ENCODE peak calls at places on chromosomes 12 and 14, in nine cellular contexts. G, O, Y, V, A, I, J, S and E are unnamed samples.

GRCh38 chr12:52063081-52063985 is 6.4 kb upstream of the ATG101 start:
- DNase-seq in G (no peak), O (peak), Y (no peak), V (no peak), A (no peak), I (no peak), J (no peak), S (no peak), E (no peak)

GRCh38 chr14:97994020-97994531 is 1196.9 kb downstream of the VRK1 start:
- DNase-seq in G (no peak), O (no peak), Y (no peak), V (no peak), A (no peak), I (no peak), J (peak), S (no peak), E (no peak)

GRCh38 chr12:89051065-89051677 is 301.1 kb downstream of the DUSP6 start:
- DNase-seq in G (no peak), O (no peak), Y (peak), V (no peak), A (no peak), I (no peak), J (peak), S (peak), E (peak)

GRCh38 chr14:74018029-74018703 is 922 bp downstream of the ENTPD5 start:
- DNase-seq in G (no peak), O (no peak), Y (peak), V (no peak), A (no peak), I (no peak), J (no peak), S (no peak), E (no peak)

GRCh38 chr12:71157601-71158233 is at the start of gene TSPAN8:
- DNase-seq in G (no peak), O (no peak), Y (no peak), V (no peak), A (no peak), I (no peak), J (no peak), S (no peak), E (no peak)

GRCh38 chr14:102928412-102929348 is 6.2 kb downstream of the AMN start:
- DNase-seq in G (peak), O (peak), Y (no peak), V (peak), A (peak), I (no peak), J (peak), S (peak), E (no peak)

GRCh38 chr12:126430921-126431320 is 1365.7 kb downstream of the AACS start:
- DNase-seq in G (no peak), O (no peak), Y (no peak), V (no peak), A (no peak), I (no peak), J (no peak), S (no peak), E (no peak)

GRCh38 chr12:85155791-85156190 is 119.6 kb downstream of the LRRIQ1 start:
- DNase-seq in G (no peak), O (no peak), Y (peak), V (no peak), A (no peak), I (no peak), J (no peak), S (peak), E (no peak)

GRCh38 chr12:57476993-57477709 is 2.5 kb downstream of the ARHGAP9 start:
- DNase-seq in G (no peak), O (no peak), Y (no peak), V (no peak), A (no peak), I (no peak), J (peak), S (no peak), E (no peak)

GRCh38 chr12:12081836-12082497 is 11.2 kb downstream of the BCL2L14 start:
- DNase-seq in G (no peak), O (no peak), Y (peak), V (no peak), A (no peak), I (no peak), J (no peak), S (peak), E (peak)

GRCh38 chr14:38389666-38390065 is 133.8 kb upstream of the CLEC14A start:
- DNase-seq in G (no peak), O (no peak), Y (no peak), V (no peak), A (no peak), I (no peak), J (no peak), S (no peak), E (no peak)

GRCh38 chr12:11863478-11863906 is 207.2 kb upstream of the BCL2L14 start:
- DNase-seq in G (no peak), O (no peak), Y (no peak), V (no peak), A (no peak), I (no peak), J (no peak), S (no peak), E (no peak)

GRCh38 chr14:41285193-41285748 is 321.4 kb upstream of the LRFN5 start:
- DNase-seq in G (no peak), O (no peak), Y (peak), V (no peak), A (peak), I (no peak), J (no peak), S (peak), E (peak)

GRCh38 chr12:52224154-52224553 is 8.9 kb upstream of the KRT7 start:
- DNase-seq in G (no peak), O (no peak), Y (no peak), V (no peak), A (no peak), I (no peak), J (no peak), S (no peak), E (no peak)

GRCh38 chr14:24392327-24393098 is 6.3 kb upstream of the NYNRIN start:
- DNase-seq in G (no peak), O (no peak), Y (peak), V (no peak), A (no peak), I (no peak), J (no peak), S (no peak), E (no peak)

GRCh38 chr14:79278286-79278797 is 933.0 kb downstream of the DIO2 start:
- DNase-seq in G (no peak), O (peak), Y (no peak), V (no peak), A (no peak), I (no peak), J (no peak), S (no peak), E (no peak)

GRCh38 chr14:72651081-72651480 is 242.8 kb downstream of the DPF3 start:
- DNase-seq in G (no peak), O (no peak), Y (no peak), V (no peak), A (peak), I (no peak), J (no peak), S (no peak), E (no peak)

GRCh38 chr12:105317453-105317852 is 13.0 kb upstream of the C12orf75 start:
- DNase-seq in G (no peak), O (no peak), Y (no peak), V (no peak), A (no peak), I (no peak), J (no peak), S (no peak), E (no peak)

GRCh38 chr12:8819676-8819980 is 2.8 kb upstream of the A2ML1 start:
- DNase-seq in G (no peak), O (no peak), Y (no peak), V (no peak), A (no peak), I (no peak), J (no peak), S (no peak), E (no peak)

GRCh38 chr14:98578204-98578603 is 693.8 kb downstream of the BCL11B start:
- DNase-seq in G (no peak), O (no peak), Y (no peak), V (no peak), A (no peak), I (no peak), J (no peak), S (no peak), E (no peak)

GRCh38 chr12:106106892-106107291 is 31.9 kb downstream of the NUAK1 start:
- DNase-seq in G (no peak), O (no peak), Y (no peak), V (no peak), A (no peak), I (no peak), J (no peak), S (no peak), E (peak)

GRCh38 chr14:91138511-91139359 is 24.9 kb downstream of the DGLUCY start:
- DNase-seq in G (peak), O (no peak), Y (peak), V (no peak), A (no peak), I (no peak), J (peak), S (no peak), E (peak)

GRCh38 chr12:5204271-5204670 is 160.6 kb downstream of the KCNA5 start:
- DNase-seq in G (no peak), O (no peak), Y (no peak), V (no peak), A (no peak), I (no peak), J (no peak), S (peak), E (no peak)

GRCh38 chr14:89276424-89276975 is 140.5 kb downstream of the FOXN3 start:
- DNase-seq in G (peak), O (no peak), Y (no peak), V (peak), A (no peak), I (no peak), J (no peak), S (no peak), E (no peak)

GRCh38 chr12:26338574-26339572 is 143.5 kb downstream of the SSPN start:
- DNase-seq in G (no peak), O (no peak), Y (no peak), V (no peak), A (no peak), I (peak), J (no peak), S (no peak), E (no peak)

GRCh38 chr12:45192041-45192695 is 23.7 kb upstream of the ANO6 start:
- DNase-seq in G (no peak), O (no peak), Y (peak), V (no peak), A (no peak), I (no peak), J (no peak), S (no peak), E (peak)

GRCh38 chr12:68267892-68268396 is 14.5 kb upstream of the IL22 start:
- DNase-seq in G (no peak), O (no peak), Y (no peak), V (no peak), A (no peak), I (no peak), J (no peak), S (no peak), E (no peak)

GRCh38 chr12:4189721-4190120 is 83.8 kb upstream of the CCND2 start:
- DNase-seq in G (no peak), O (no peak), Y (no peak), V (no peak), A (no peak), I (no peak), J (no peak), S (no peak), E (no peak)

GRCh38 chr14:96016761-96017160 is 22.4 kb upstream of the C14orf132 start:
- DNase-seq in G (no peak), O (no peak), Y (peak), V (no peak), A (no peak), I (no peak), J (no peak), S (no peak), E (no peak)

GRCh38 chr12:30725739-30726138 is 29.0 kb downstream of the CAPRIN2 start:
- DNase-seq in G (no peak), O (no peak), Y (no peak), V (no peak), A (no peak), I (no peak), J (no peak), S (no peak), E (no peak)

GRCh38 chr14:100540141-100540925 is 46.9 kb downstream of the BEGAIN start:
- DNase-seq in G (no peak), O (peak), Y (peak), V (no peak), A (peak), I (no peak), J (no peak), S (no peak), E (no peak)

GRCh38 chr14:104138891-104139459 is 588 bp downstream of the KIF26A start:
- DNase-seq in G (no peak), O (peak), Y (no peak), V (no peak), A (peak), I (no peak), J (no peak), S (no peak), E (no peak)

GRCh38 chr14:92645841-92646478 is 102.5 kb downstream of the LGMN start:
- DNase-seq in G (no peak), O (no peak), Y (no peak), V (no peak), A (no peak), I (no peak), J (no peak), S (no peak), E (no peak)

GRCh38 chr12:77891531-77892147 is 60.9 kb downstream of the NAV3 start:
- DNase-seq in G (no peak), O (no peak), Y (no peak), V (no peak), A (no peak), I (no peak), J (no peak), S (no peak), E (no peak)

GRCh38 chr14:54537651-54538050 is 27.9 kb downstream of the CGRRF1 start:
- DNase-seq in G (no peak), O (no peak), Y (no peak), V (no peak), A (no peak), I (no peak), J (no peak), S (no peak), E (no peak)

GRCh38 chr12:50415899-50416479 is 15.3 kb downstream of the LARP4 start:
- DNase-seq in G (no peak), O (no peak), Y (no peak), V (no peak), A (no peak), I (no peak), J (no peak), S (no peak), E (no peak)

GRCh38 chr12:111454716-111455447 is 49.2 kb downstream of the SH2B3 start:
- DNase-seq in G (no peak), O (no peak), Y (no peak), V (no peak), A (no peak), I (no peak), J (no peak), S (no peak), E (no peak)

GRCh38 chr12:48583728-48584127 is 13.9 kb upstream of the LALBA start:
- DNase-seq in G (no peak), O (no peak), Y (no peak), V (no peak), A (no peak), I (no peak), J (no peak), S (no peak), E (no peak)

GRCh38 chr12:91094036-91094660 is 17.1 kb downstream of the LUM start:
- DNase-seq in G (no peak), O (no peak), Y (no peak), V (no peak), A (no peak), I (no peak), J (no peak), S (no peak), E (no peak)

GRCh38 chr12:122665349-122665748 is 37.8 kb downstream of the HCAR2 start:
- DNase-seq in G (no peak), O (no peak), Y (no peak), V (no peak), A (no peak), I (no peak), J (no peak), S (no peak), E (no peak)